ENCODE peak calls at places on chromosomes 11 and 22, in seven cellular contexts. N, Z, J, G, P, U and K are unnamed samples.

GRCh38 chr11:3849297-3849874 is 6.1 kb upstream of the STIM1 start:
- DNase-seq in G (no peak), N (no peak), Z (no peak), J (no peak), U (peak; percentile 15), P (no peak), K (no peak)

GRCh38 chr11:66068923-66069714 is 953 bp upstream of the PACS1 start:
- DNase-seq in N (no peak), G (no peak), J (no peak), U (peak; percentile 59), P (peak; percentile 63), Z (peak; percentile 97), K (peak; percentile 58)

GRCh38 chr11:103295704-103296103 is 186.5 kb downstream of the DYNC2H1 start:
- DNase-seq in Z (peak; percentile 37), N (no peak), U (no peak), J (no peak), P (no peak), G (no peak), K (no peak)

GRCh38 chr22:39589880-39590279 is 19.3 kb downstream of the CACNA1I start:
- DNase-seq in Z (no peak), U (no peak), G (no peak), J (no peak), P (no peak), N (no peak), K (no peak)

GRCh38 chr11:47056261-47056915 is 119.8 kb downstream of the CSTPP1 start:
- DNase-seq in N (no peak), G (no peak), U (no peak), J (no peak), Z (peak; percentile 96), P (no peak), K (no peak)

GRCh38 chr22:25643232-25644000 is 78.9 kb downstream of the GRK3 start:
- DNase-seq in J (no peak), N (no peak), Z (no peak), U (no peak), G (no peak), P (no peak), K (no peak)

GRCh38 chr11:119254239-119254638 is 48.1 kb downstream of the CBL start:
- DNase-seq in N (no peak), Z (no peak), P (no peak), J (no peak), G (no peak), U (no peak), K (no peak)

GRCh38 chr11:62680825-62681240 is 2.0 kb upstream of the UBXN1 start:
- DNase-seq in U (peak; percentile 55), G (no peak), N (peak; percentile 71), Z (peak; percentile 83), J (no peak), P (peak; percentile 52), K (peak; percentile 47)

GRCh38 chr11:48079602-48080001 is 99.2 kb downstream of the PTPRJ start:
- DNase-seq in P (no peak), U (no peak), J (no peak), Z (no peak), G (no peak), N (no peak), K (no peak)

GRCh38 chr11:68325894-68326220 is 13.5 kb downstream of the LRP5 start:
- DNase-seq in Z (no peak), U (no peak), P (no peak), G (no peak), N (no peak), J (no peak), K (no peak)

GRCh38 chr22:28822930-28823481 is 22.6 kb upstream of the XBP1 start:
- DNase-seq in U (no peak), N (no peak), P (peak; percentile 19), G (no peak), Z (no peak), J (no peak), K (peak; percentile 55)

GRCh38 chr11:287821-288327 is 1.1 kb upstream of the PGGHG start:
- DNase-seq in J (no peak), G (peak; percentile 61), P (peak; percentile 43), Z (no peak), N (peak; percentile 54), U (no peak), K (no peak)

GRCh38 chr11:113182288-113182687 is 132.1 kb upstream of the TTC12 start:
- DNase-seq in Z (no peak), G (no peak), J (no peak), U (no peak), N (no peak), P (no peak), K (no peak)

GRCh38 chr11:89540826-89541225 is 49.7 kb upstream of the NOX4 start:
- DNase-seq in Z (no peak), P (no peak), U (no peak), J (no peak), G (no peak), N (no peak), K (no peak)

GRCh38 chr11:125123947-125124633 is 12.7 kb upstream of the TMEM218 start:
- DNase-seq in P (peak; percentile 62), G (no peak), Z (peak; percentile 80), J (no peak), N (peak; percentile 77), U (peak; percentile 49), K (peak; percentile 74)

GRCh38 chr11:35355102-35355749 is 64.1 kb downstream of the SLC1A2 start:
- DNase-seq in G (no peak), N (no peak), Z (no peak), P (no peak), U (no peak), J (no peak), K (no peak)

GRCh38 chr11:109939176-109939810 is 153.9 kb upstream of the ZC3H12C start:
- DNase-seq in U (no peak), Z (peak; percentile 86), G (no peak), J (no peak), P (no peak), N (no peak), K (no peak)

GRCh38 chr11:73248526-73249185 is 23.5 kb upstream of the P2RY6 start:
- DNase-seq in N (no peak), P (no peak), Z (no peak), G (no peak), J (no peak), U (no peak), K (no peak)

GRCh38 chr11:6315811-6316425 is 4.4 kb downstream of the CAVIN3 start:
- DNase-seq in J (peak; percentile 29), Z (peak; percentile 53), U (peak; percentile 43), N (peak; percentile 72), G (no peak), P (peak; percentile 67), K (peak; percentile 63)

GRCh38 chr22:44947029-44947428 is 62.8 kb downstream of the PHF21B start:
- DNase-seq in J (no peak), G (no peak), Z (no peak), U (no peak), N (no peak), P (no peak), K (no peak)